ENCODE peak calls at places on chromosomes 16 and 17, in seven cellular contexts. Q is cardiac muscle cell, S is A549, X is heart left ventricle, E is ascending aorta, Z is NT2/D1, G is breast epithelium. T is an unnamed sample. For H3K4me1, the result is how much of the 10 kb centered on the place peaks cover.

GRCh38 chr16:84482951-84483881 is 21.2 kb downstream of the MEAK7 start:
- DNase-seq in X (peak), Z (no peak), G (peak), Q (no peak), E (peak), S (no peak), T (no peak)

GRCh38 chr16:46908540-46909372 is 24.6 kb downstream of the GPT2 start:
- DNase-seq in Q (peak), G (no peak), S (peak), E (peak), Z (peak), X (no peak), T (peak)

GRCh38 chr17:73698966-73699365 is 54.7 kb upstream of the SDK2 start:
- DNase-seq in Q (no peak), S (no peak), X (no peak), E (no peak), G (no peak), Z (no peak), T (no peak)

GRCh38 chr17:15279011-15279477 is 13.9 kb upstream of the PMP22 start:
- DNase-seq in X (no peak), S (peak), Z (no peak), G (no peak), E (no peak), Q (no peak), T (no peak)

GRCh38 chr17:75878174-75878998 is at the start of gene TRIM47:
- DNase-seq in Q (peak), X (peak), Z (no peak), G (no peak), S (peak), E (peak), T (peak)

GRCh38 chr17:67689534-67690177 is 28.1 kb upstream of the NOL11 start:
- DNase-seq in G (no peak), Q (peak), E (peak), X (peak), S (peak), Z (no peak), T (no peak)

GRCh38 chr17:82582208-82582607 is 62.7 kb downstream of the FOXK2 start:
- DNase-seq in Z (no peak), E (no peak), X (no peak), G (no peak), S (no peak), Q (peak), T (no peak)

GRCh38 chr17:53336281-53336680 is 486.4 kb upstream of the KIF2B start:
- DNase-seq in X (no peak), G (no peak), S (no peak), Q (no peak), Z (no peak), E (no peak), T (no peak)

GRCh38 chr17:80262291-80262690 is 1.6 kb downstream of the RNF213 start:
- DNase-seq in X (no peak), Q (no peak), E (no peak), G (no peak), S (no peak), Z (no peak), T (no peak)

GRCh38 chr17:76337413-76337777 is 16.3 kb downstream of the PRPSAP1 start:
- DNase-seq in E (no peak), Q (no peak), G (no peak), S (no peak), Z (no peak), X (no peak), T (no peak)

GRCh38 chr17:48460055-48460454 is 30.0 kb upstream of the SKAP1 start:
- DNase-seq in Z (no peak), Q (no peak), X (no peak), G (no peak), S (no peak), E (no peak), T (peak)

GRCh38 chr16:14564881-14565687 is 65.0 kb downstream of the PARN start:
- DNase-seq in Q (peak), Z (no peak), S (peak), X (no peak), E (no peak), G (no peak), T (no peak)

DNA sequence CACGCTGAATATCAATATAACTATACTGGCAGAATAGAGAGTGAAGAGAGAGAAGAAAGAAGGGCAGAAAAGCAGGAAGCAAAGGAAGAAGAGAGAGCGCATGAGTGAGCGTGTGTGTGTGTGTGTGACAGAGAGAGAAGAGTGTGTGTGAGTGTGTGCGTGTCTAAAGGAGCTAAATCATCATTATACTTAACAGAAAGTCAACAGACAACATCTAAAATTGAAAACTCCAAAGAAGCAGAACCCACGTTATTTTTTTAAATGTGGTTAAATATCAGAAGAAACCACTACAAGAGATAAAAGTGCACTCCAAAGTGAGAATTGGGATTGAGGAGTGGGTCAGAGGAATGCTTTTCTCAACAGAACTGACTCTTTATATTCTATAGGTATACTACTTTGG is 77.2 kb downstream of the BRIP1 start:
- DNase-seq in Q (no peak), S (no peak), E (no peak), Z (no peak), X (no peak), G (no peak), T (no peak)
- H3K4me1 ChIP-seq in Q (under half), S (under half), E (under half), Z (under half), X (under half), G (under half), T (under half)

GRCh38 chr16:8894736-8895334 is 12.7 kb downstream of the LITAFD start:
- DNase-seq in Z (no peak), X (no peak), E (no peak), S (no peak), Q (no peak), G (no peak), T (no peak)
- H3K4me1 ChIP-seq in Z (under half), X (under half), E (under half), S (under half), Q (under half), G (under half), T (under half)

GRCh38 chr16:716250-716607 is 1.3 kb downstream of the METRN start:
- DNase-seq in E (no peak), S (peak), X (no peak), G (peak), Q (peak), Z (no peak), T (no peak)

GRCh38 chr16:716768-717325 is 1.9 kb downstream of the METRN start:
- DNase-seq in S (no peak), G (no peak), E (no peak), X (no peak), Q (no peak), Z (no peak), T (no peak)

GRCh38 chr16:715448-716249 is 731 bp downstream of the METRN start:
- DNase-seq in X (no peak), Z (no peak), E (no peak), S (peak), Q (no peak), G (no peak), T (peak)

GRCh38 chr16:714079-714478 is 839 bp upstream of the METRN start:
- DNase-seq in Z (no peak), G (no peak), X (no peak), S (no peak), Q (no peak), E (no peak), T (no peak)

DNA sequence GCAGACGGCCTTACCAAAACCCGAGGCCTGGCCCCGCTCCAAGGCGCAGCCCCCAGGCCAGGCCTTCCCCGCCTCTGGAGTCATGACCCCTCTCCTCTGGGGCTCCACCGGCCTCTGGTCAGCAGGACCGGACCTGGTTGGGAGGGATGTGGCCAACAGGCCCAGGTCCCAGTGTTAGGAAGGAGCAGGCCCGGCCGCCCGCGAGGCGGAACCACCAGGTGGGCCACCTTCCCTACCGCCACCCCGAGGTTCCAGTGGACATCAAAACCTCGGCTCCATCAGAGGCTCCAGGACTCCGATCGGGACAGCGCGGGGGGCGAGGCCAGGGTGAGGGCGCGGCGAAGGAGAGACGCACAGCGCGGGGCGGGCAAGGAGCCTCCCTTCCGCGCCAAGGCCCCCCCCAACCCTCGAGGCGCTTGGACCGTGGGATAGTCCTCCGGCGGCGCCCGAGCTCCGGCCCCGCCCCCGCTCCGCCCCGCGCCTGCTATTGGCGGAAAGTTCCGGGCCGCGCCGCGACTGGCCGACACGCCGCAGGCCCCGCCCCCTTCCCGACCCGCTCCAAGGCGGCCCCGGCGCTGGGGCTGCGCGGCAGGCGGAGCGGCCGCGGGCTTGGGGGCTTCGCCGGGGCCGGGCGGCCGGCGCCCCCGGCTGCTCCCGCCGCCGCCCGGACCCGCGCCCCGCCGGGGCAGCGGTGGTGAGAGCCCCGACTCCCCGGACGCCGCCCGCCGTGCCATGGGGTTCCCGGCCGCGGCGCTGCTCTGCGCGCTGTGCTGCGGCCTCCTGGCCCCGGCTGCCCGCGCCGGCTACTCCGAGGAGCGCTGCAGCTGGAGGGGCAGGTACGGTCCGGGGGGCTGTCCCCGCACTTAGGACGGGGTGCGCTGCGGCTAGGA is at the start of gene METRN:
- DNase-seq in X (peak), E (peak), S (peak), Q (peak), G (peak), Z (peak), T (peak)
- H3K4me1 ChIP-seq in X (under half), E (under half), S (half or more), Q (under half), G (under half), Z (half or more), T (under half)

DNA sequence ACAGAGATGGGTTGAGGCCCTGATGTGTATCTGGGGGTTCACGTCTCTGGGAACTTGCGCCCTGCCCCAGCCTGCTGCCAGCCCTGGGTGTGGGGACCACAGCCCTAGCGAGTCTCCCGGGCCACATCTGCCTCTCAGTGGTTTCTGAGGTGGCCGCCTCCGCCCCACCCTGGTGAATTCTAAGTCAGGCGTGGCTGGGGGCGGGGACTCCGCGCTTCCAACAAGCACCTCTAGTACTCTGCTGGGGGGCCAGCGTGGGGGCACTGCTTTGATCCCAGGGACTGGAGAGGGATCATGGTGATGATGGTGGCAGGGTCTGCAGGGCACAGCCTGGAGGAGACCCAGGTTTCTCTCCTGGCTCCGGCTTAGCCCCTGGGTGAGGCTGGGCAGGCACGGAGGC is 3.6 kb downstream of the GLIS2 start:
- DNase-seq in E (no peak), G (no peak), Z (no peak), X (no peak), S (no peak), Q (no peak), T (no peak)
- H3K4me1 ChIP-seq in E (under half), G (under half), Z (under half), X (under half), S (half or more), Q (half or more), T (under half)

GRCh38 chr17:18858567-18859245 is 775 bp downstream of the PRPSAP2 start:
- DNase-seq in X (no peak), E (peak), G (no peak), Q (no peak), S (no peak), Z (no peak), T (no peak)
- H3K4me1 ChIP-seq in X (under half), E (under half), G (under half), Q (under half), S (under half), Z (under half), T (under half)

DNA sequence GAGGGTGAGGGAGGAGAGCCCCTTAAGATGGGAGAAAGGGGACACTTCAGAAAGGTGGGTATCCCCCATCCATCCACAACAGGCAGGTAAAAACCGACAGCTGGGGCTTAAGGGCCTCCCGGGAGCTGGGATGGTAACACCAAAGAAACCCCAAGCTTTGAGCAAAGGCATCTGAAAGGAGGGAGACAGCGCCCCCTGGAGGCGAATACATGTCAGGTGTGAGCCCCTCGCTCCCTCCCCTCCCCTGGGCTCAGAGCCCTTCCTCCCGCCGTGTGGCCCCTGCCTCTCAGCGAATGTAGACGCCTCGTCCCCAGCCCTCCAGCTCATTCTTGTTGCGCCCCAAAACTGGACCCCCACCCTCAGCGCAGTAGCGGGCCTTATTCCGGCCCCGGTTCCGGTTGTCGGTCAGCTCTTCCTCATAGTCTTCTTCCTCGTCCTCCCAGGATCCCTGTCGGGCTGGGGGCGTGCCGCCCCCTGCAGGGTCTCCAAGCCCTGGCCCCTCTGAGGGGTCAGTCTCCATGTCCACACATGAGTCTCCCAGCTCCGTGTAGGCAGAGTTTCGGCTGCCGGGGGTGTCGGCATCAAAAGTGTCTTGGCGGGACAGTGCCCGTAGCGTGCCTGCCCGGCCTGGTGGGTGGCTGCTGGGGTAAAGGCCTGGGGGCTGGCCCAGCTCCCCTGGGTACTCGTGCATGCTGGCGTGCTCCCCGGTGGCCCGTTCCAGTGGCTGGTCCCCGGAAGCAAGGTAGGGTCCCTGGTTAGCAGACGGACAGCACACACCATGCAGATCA is 9.1 kb upstream of the ARL5C start:
- DNase-seq in Q (peak), Z (peak), X (peak), E (peak), S (peak), G (peak), T (peak)
- H3K4me1 ChIP-seq in Q (under half), Z (under half), X (under half), E (under half), S (under half), G (under half), T (under half)

GRCh38 chr17:28901866-28902818 is 737 bp downstream of the DHRS13 start:
- DNase-seq in G (no peak), X (peak), Z (no peak), Q (peak), S (peak), E (peak), T (peak)
- H3K4me1 ChIP-seq in G (under half), X (under half), Z (under half), Q (under half), S (under half), E (under half), T (under half)

GRCh38 chr17:37098910-37099664 is 150.3 kb downstream of the AATF start:
- DNase-seq in Q (no peak), Z (no peak), G (no peak), E (no peak), S (no peak), X (no peak), T (no peak)

GRCh38 chr17:37101306-37101705 is 152.6 kb downstream of the AATF start:
- DNase-seq in Q (no peak), X (no peak), S (no peak), E (no peak), Z (no peak), G (no peak), T (no peak)

GRCh38 chr17:37097162-37097561 is 148.4 kb downstream of the AATF start:
- DNase-seq in S (no peak), Z (no peak), X (no peak), G (no peak), E (no peak), Q (no peak), T (no peak)

GRCh38 chr17:37103191-37103590 is 154.4 kb downstream of the AATF start:
- DNase-seq in S (no peak), Q (no peak), Z (no peak), E (no peak), G (no peak), X (no peak), T (no peak)

GRCh38 chr17:37100231-37100630 is 151.5 kb downstream of the AATF start:
- DNase-seq in E (no peak), S (no peak), Q (peak), X (no peak), Z (no peak), G (no peak), T (no peak)
- H3K4me1 ChIP-seq in E (under half), S (under half), Q (under half), X (under half), Z (under half), G (under half), T (under half)

T was measured in Caco-2.